ENCODE peak calls at places on chromosomes 6 and 20, in five cellular contexts. C is HepG2, R is A549, J is K562, G is GM12878. Q is an unnamed sample.

GRCh38 chr20:9300534-9300933 is 213.9 kb upstream of the LAMP5 start:
- DNase-seq in C (peak), R (no peak), J (no peak), G (no peak), Q (no peak)

GRCh38 chr6:10558575-10558974 is 37.4 kb downstream of the GCNT2 start:
- DNase-seq in C (no peak), R (no peak), J (no peak), G (no peak), Q (peak)

GRCh38 chr6:39018103-39018502 is 30.5 kb upstream of the GLP1R start:
- DNase-seq in C (no peak), R (no peak), J (no peak), G (no peak), Q (no peak)

GRCh38 chr6:64683682-64684081 is 1023.3 kb downstream of the EYS start:
- DNase-seq in C (peak), R (no peak), J (peak), G (no peak), Q (peak)

GRCh38 chr20:61760321-61761112 is 305.2 kb downstream of the TAF4 start:
- DNase-seq in C (no peak), R (no peak), J (no peak), G (no peak), Q (no peak)

GRCh38 chr6:160172704-160173103 is 51.1 kb downstream of the SLC22A1 start:
- DNase-seq in C (no peak), R (no peak), J (no peak), G (no peak), Q (no peak)

GRCh38 chr20:2401527-2401926 is 20.8 kb downstream of the TGM6 start:
- DNase-seq in C (no peak), R (no peak), J (no peak), G (no peak), Q (no peak)

GRCh38 chr6:113664909-113665308 is 192.2 kb upstream of the MARCKS start:
- DNase-seq in C (no peak), R (no peak), J (no peak), G (no peak), Q (no peak)

GRCh38 chr20:62170536-62170935 is 12.3 kb upstream of the MTG2 start:
- DNase-seq in C (no peak), R (no peak), J (no peak), G (no peak), Q (no peak)

DNA sequence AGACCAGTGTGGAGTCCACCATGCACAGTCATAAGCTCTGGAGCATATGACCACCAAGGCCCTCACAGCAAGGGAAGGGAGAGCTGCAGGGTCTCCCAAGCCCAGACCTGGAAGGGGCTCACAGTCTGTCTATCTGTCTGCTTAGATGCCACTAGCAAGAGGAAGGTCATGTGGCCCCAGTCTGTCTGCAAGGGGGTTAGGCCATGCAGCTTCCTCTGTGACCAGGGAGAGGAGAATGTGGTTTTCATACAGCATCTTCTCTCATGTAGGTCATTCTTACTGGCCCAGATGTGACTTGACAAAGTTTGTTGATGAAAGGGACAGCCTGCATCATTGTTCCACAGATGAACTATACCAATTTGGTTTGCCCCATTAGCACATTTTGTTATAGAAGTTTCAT is 260.8 kb downstream of the FARS2 start:
- DNase-seq in C (no peak), R (no peak), J (no peak), G (no peak), Q (no peak)
- TF ChIP-seq JUNB in C (no peak), R (no peak), J (no peak), G (no peak), Q (no peak)

GRCh38 chr6:149750136-149750609 is 632 bp downstream of the PCMT1 start:
- DNase-seq in C (peak), R (peak), J (peak), G (no peak), Q (peak)

GRCh38 chr6:149749594-149750135 is at the start of gene PCMT1:
- DNase-seq in C (peak), R (peak), J (peak), G (peak), Q (peak)

GRCh38 chr6:149751239-149751638 is 1.7 kb downstream of the PCMT1 start:
- DNase-seq in C (no peak), R (no peak), J (no peak), G (no peak), Q (no peak)

DNA sequence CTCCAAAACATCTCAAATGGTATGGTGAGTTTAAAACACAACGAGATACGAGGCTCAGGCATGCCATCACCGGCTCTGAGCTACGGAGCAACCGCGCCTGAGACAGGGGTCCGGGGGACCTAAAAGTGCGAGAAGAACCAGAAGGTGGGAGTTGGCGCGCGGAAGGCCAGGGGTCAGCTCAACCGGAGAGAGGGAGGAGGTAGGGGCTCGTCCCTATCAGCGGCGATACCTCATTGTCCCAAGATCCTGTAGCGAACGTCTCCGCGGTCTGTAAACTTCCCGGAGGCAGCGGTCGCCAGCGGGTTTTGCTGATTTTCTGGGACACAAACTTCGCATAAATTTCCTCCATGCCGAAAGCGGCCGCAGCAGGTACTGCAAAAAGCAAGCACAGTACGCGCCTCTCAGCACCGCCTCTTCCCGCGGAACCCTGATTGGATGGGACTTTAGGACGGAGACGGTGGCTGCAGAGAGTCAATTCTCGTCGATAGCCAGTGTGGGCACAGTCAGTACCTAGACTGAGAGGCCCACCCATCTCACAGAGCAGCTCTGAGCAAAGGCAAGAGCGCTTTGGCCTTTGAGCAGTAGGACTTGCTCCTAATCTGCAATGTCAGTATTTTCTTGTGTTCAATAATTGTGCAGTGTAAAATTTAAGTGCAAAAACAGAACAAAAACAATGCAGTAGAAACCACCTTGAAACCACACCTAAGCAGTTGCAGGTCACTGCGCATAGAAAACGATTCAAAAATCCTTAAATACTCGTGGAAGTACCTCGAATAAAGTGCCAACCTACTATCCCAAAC is at the start of gene NUP43:
- DNase-seq in C (peak), R (peak), J (peak), G (peak), Q (peak)
- TF ChIP-seq CTCF in C (peak), R (peak), J (peak), G (peak), Q (peak)

DNA sequence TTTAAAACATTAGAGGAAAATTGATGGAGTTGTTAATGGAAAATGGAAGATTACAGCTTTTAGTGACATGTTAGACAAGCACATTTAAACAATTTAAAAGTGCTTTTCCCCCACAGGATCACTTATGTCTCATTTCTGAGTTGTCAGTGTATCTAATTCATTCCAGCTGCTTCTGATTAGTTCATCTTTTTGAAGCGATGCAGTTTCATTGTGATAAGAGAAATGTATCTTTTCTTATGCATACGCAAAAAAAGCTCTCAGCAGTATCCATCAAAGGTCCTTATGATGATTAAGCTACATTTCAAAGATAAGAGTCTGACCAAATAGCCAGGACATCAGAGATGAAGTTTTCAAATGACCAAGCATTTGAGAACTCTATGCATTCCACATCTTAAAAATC is 572.6 kb upstream of the SYNCRIP start:
- DNase-seq in C (no peak), R (no peak), J (no peak), G (no peak), Q (no peak)
- TF ChIP-seq JUNB in C (no peak), R (no peak), J (no peak), G (no peak), Q (no peak)

DNA sequence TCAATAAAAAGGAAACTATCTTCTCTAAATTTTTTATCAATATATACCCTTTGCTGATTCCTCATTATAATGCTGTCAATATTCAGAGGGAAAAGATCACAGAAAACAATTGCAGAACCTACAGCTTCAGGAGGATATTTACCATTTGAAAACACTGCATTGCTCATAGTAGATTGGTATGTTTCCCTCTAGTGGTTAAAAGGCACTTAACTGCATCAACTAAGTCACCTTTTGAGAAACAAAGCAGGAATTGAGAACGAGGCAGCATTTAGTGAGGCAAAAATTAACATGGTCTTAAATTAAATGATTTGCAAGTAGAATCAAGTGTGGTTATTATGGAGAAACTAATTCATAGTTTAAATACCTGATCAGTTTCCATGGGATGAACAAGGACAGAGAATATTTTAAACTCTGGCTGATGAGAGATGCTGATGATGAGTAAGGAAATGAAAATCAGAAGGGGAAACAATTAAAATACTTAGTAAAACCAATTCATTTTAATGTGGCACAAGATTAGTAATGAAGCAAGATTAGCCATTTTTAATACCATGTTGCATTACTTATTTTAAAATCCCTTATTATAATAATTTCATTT is 642.1 kb downstream of the EPHA7 start:
- DNase-seq in C (peak), R (no peak), J (no peak), G (no peak), Q (peak)
- TF ChIP-seq CTCF in C (peak), R (no peak), J (no peak), G (peak), Q (peak)

DNA sequence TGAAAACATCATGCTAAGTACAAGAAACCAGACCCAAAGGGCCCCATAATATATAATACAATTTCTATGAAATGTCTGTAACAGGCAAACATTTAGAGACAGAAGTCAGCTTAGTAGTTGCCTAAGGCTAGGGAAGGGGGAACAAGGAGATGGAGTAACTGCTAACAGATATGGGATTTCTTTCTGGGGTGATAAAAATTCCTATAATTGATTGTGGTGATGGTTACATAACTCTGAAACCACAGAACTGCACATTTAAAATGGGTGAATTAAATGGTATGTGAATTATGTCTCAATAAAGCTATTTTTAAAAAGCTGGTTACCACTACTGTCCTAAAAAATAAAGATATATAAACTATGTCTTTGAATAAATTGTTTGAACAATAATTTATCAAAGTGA is 3.2 kb downstream of the CEP162 start:
- DNase-seq in C (no peak), R (no peak), J (no peak), G (no peak), Q (no peak)
- TF ChIP-seq JUNB in C (no peak), R (no peak), J (no peak), G (no peak), Q (no peak)

GRCh38 chr6:162343196-162343901 is 384.2 kb downstream of the PRKN start:
- DNase-seq in C (no peak), R (no peak), J (no peak), G (no peak), Q (peak)
- TF ChIP-seq CTCF in C (no peak), R (no peak), J (no peak), G (no peak), Q (peak)

GRCh38 chr20:24863356-24863755 is 85.7 kb upstream of the CST7 start:
- DNase-seq in C (no peak), R (no peak), J (no peak), G (no peak), Q (no peak)
- TF ChIP-seq JUNB in C (no peak), R (no peak), J (no peak), G (no peak), Q (no peak)

Q was measured in GM23338.